ENCODE peak calls at places on chromosome 3, in six cellular contexts. O is neural progenitor cell; Q is CD8-positive, alpha-beta T cell; K is ovary; E is Panc1; Z is fibroblast of mammary gland. A is an unnamed sample.
A peak's percentile ranks its signal among the peaks of the same experiment; 100 is the strongest.

GRCh38 chr3:173397161-173398110 is at the start of gene NLGN1:
- DNase-seq in K (peak; percentile 79), Q (no peak), Z (peak; percentile 61), E (no peak), O (peak; percentile 86), A (no peak)

GRCh38 chr3:194223951-194224350 is 88.0 kb downstream of the HES1 start:
- DNase-seq in K (no peak), O (no peak), Q (no peak), Z (no peak), E (no peak), A (no peak)

GRCh38 chr3:194313642-194314430 is 37.3 kb downstream of the CPN2 start:
- DNase-seq in Q (no peak), E (no peak), K (peak; percentile 89), O (peak; percentile 52), Z (peak; percentile 67), A (no peak)

GRCh38 chr3:19947549-19948071 is 713 bp downstream of the RAB5A start:
- DNase-seq in E (no peak), Q (peak; percentile 30), K (no peak), Z (peak; percentile 65), O (peak; percentile 68), A (no peak)

GRCh38 chr3:184805351-184806038 is 6.5 kb upstream of the VPS8 start:
- DNase-seq in K (no peak), Q (no peak), O (no peak), Z (no peak), E (no peak), A (no peak)

GRCh38 chr3:58249358-58250092 is 11.9 kb downstream of the ABHD6 start:
- DNase-seq in K (no peak), Z (peak; percentile 18), Q (no peak), E (no peak), O (peak; percentile 91), A (no peak)

GRCh38 chr3:29949131-29949530 is 657.3 kb upstream of the TGFBR2 start:
- DNase-seq in K (no peak), E (no peak), O (no peak), Q (no peak), Z (peak; percentile 10), A (no peak)

GRCh38 chr3:82940124-82940523 is 1178.7 kb upstream of the GBE1 start:
- DNase-seq in E (no peak), Z (no peak), K (no peak), O (no peak), Q (no peak), A (no peak)

GRCh38 chr3:134974621-134975020 is 179.6 kb downstream of the EPHB1 start:
- DNase-seq in K (no peak), Z (peak; percentile 14), Q (no peak), O (no peak), E (no peak), A (no peak)

GRCh38 chr3:18438586-18438985 is 13.4 kb upstream of the SATB1 start:
- DNase-seq in O (no peak), Q (peak; percentile 22), Z (no peak), E (no peak), K (no peak), A (no peak)

GRCh38 chr3:58652624-58653023 is 13.9 kb downstream of the FAM3D start:
- DNase-seq in Z (no peak), E (no peak), K (no peak), O (no peak), Q (no peak), A (no peak)

GRCh38 chr3:30720586-30721313 is 114.3 kb downstream of the TGFBR2 start:
- DNase-seq in E (peak; percentile 77), O (no peak), Z (peak; percentile 61), Q (no peak), K (no peak), A (no peak)

GRCh38 chr3:65665922-65666321 is 372.8 kb downstream of the MAGI1 start:
- DNase-seq in Q (no peak), K (no peak), E (no peak), O (no peak), Z (no peak), A (no peak)

GRCh38 chr3:180571831-180572578 is 30.0 kb upstream of the TTC14 start:
- DNase-seq in Q (no peak), O (no peak), Z (no peak), E (no peak), K (no peak), A (peak; percentile 0)

GRCh38 chr3:143736651-143737050 is 111.6 kb downstream of the SLC9A9 start:
- DNase-seq in Q (no peak), Z (peak; percentile 77), K (no peak), O (no peak), E (no peak), A (no peak)

GRCh38 chr3:126356373-126357298 is 572 bp downstream of the KLF15 start:
- DNase-seq in Q (no peak), E (no peak), K (peak; percentile 80), O (peak; percentile 72), Z (peak; percentile 12), A (no peak)

GRCh38 chr3:126355251-126355650 is 2.0 kb downstream of the KLF15 start:
- DNase-seq in E (no peak), Z (no peak), O (no peak), K (peak; percentile 35), Q (no peak), A (no peak)

GRCh38 chr3:126354776-126355175 is 2.4 kb downstream of the KLF15 start:
- DNase-seq in Q (no peak), O (no peak), Z (no peak), K (peak; percentile 41), E (no peak), A (no peak)

GRCh38 chr3:126357299-126358037 is at the start of gene KLF15:
- DNase-seq in K (peak; percentile 94), Z (peak; percentile 72), O (peak; percentile 97), E (peak; percentile 25), Q (peak; percentile 69), A (no peak)

DNA sequence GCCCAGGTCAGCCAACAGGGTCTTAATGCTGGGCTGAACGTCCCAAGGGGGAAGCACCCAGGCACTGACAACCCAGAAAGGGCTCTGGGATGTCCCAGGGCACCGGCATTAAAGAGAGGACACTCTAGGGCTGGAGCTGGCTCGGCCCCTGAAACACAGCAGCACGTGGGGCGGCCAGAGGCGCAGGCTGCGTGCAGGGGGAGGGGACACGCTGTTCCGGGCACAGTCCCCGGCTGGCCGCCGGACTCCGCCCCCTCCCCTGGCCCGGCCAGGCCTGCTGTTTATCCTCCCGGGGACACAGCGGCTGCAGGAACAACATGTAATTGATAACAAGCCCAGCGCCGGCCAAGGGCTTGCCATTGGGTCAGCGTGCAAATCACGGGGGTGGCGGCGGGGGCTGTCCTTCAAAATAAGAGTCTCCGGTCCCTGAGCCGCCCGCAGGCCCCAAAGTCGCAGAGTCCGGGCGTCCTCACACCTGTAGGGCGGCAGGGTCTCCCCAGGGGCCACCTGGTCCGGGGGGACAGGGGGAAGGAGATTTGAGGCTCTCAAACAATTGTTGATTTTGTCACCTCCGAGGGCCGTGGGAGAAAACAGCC is 1.3 kb downstream of the KLF15 start:
- DNase-seq in K (peak; percentile 95), Q (no peak), O (peak; percentile 91), Z (peak; percentile 87), E (no peak), A (no peak)
- H3K4me3 ChIP-seq in K (peak overlapping the region; percentile 91), Q (peak overlapping the region; percentile 52), O (peak overlapping the region; percentile 70), Z (peak overlapping the region; percentile 52), E (peak overlapping the region; percentile 44), A (no peak overlapping the region)

GRCh38 chr3:108011616-108012015 is 79.2 kb downstream of the CD47 start:
- DNase-seq in K (no peak), O (no peak), Q (no peak), E (no peak), Z (no peak), A (no peak)

GRCh38 chr3:108008931-108009635 is 81.7 kb downstream of the CD47 start:
- DNase-seq in K (no peak), Z (peak; percentile 55), Q (no peak), O (no peak), E (no peak), A (no peak)

GRCh38 chr3:108014943-108015342 is 75.9 kb downstream of the CD47 start:
- DNase-seq in O (no peak), E (no peak), K (no peak), Z (no peak), Q (no peak), A (no peak)

GRCh38 chr3:108013141-108014055 is 77.4 kb downstream of the CD47 start:
- DNase-seq in K (no peak), Z (no peak), Q (no peak), O (no peak), E (no peak), A (no peak)

DNA sequence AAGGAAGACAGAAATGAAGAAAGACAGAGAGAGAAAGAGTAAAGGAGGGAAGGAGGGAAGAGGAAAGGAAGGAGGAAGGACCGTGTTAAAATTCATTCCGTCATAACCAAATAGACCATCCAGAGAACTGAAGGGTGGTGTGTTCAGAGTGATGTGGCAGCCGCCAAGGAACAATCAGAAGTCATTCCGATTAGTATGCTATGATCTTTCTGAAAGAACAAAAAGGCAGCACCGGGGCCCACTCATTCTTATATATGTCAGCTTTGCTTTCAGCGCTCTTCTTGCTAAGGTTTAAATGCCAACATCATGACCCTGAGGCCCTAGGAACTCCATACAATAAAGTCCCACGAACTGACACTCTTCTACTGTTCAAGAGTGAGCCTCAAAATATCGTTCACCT is 78.5 kb downstream of the CD47 start:
- DNase-seq in E (no peak), Q (no peak), O (no peak), K (no peak), Z (no peak), A (no peak)
- TF ChIP-seq CTCF in E (no peak), Q (no peak), O (no peak), K (no peak), Z (no peak), A (no peak)

GRCh38 chr3:150220791-150221190 is 187.3 kb upstream of the TSC22D2 start:
- DNase-seq in Q (no peak), Z (no peak), E (no peak), K (no peak), O (peak; percentile 59), A (no peak)
- H3K4me3 ChIP-seq in Q (no peak overlapping the region), Z (peak overlapping the region; percentile 49), E (peak overlapping the region; percentile 35), K (peak overlapping the region; percentile 27), O (peak overlapping the region; percentile 36), A (no peak overlapping the region)

GRCh38 chr3:177300842-177301241 is 103.6 kb upstream of the TBL1XR1 start:
- DNase-seq in E (no peak), O (no peak), Q (no peak), K (no peak), Z (no peak), A (no peak)

GRCh38 chr3:177299250-177299649 is 102.0 kb upstream of the TBL1XR1 start:
- DNase-seq in E (no peak), O (no peak), Z (no peak), K (no peak), Q (no peak), A (no peak)

GRCh38 chr3:177295116-177295515 is 97.8 kb upstream of the TBL1XR1 start:
- DNase-seq in Q (no peak), E (no peak), Z (no peak), K (no peak), O (no peak), A (no peak)

DNA sequence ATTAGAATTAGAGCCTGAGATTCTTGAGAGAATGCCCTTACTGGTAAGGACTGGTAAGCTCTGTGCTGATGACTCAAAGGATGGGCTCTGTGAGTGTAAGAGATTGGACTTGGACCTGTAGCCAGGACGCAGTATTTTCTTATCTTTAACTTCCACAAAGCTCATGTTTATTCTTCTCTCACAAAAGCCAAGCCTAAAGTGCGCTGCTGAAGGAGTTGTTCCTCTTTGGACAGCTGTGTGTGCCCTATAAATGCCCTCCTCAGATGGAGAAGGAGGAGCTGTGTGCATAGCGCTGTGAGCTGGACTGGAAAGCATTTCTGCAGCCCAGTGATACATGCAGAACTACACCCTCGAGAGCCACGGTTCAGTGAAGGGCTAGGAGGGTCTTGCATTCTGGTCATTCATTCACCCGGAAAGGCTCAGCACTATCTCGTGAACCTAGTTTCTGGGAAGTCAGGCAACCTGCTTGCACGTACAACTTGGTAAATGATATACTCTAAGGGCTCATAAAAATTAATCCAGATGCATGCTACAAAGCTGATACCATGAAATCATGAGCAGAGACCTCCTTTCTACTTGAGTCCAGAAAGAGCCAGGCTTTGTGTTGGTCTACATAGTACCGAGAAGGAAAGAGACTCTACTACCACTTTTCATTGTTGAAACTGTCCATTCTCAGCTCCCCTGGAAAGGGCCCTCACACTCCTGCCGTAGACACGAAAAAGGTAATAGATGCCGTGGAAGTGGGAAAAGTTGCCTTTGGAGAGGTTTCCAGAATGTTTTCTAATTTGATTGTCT is 103.0 kb upstream of the TBL1XR1 start:
- DNase-seq in Z (peak; percentile 16), K (no peak), E (no peak), O (peak; percentile 14), Q (no peak), A (no peak)
- TF ChIP-seq CTCF in Z (no peak), K (no peak), E (no peak), O (no peak), Q (no peak), A (no peak)